ENCODE peak calls at places on chromosomes 16 and 17, in ten cellular contexts. D, H, Z, N, E, P, C, Q, G and I are unnamed samples.

GRCh38 chr16:67483731-67484525 is 581 bp upstream of the AGRP start:
- DNase-seq in D (no peak), H (no peak), Z (no peak), N (no peak), E (no peak), P (no peak), C (peak; percentile 24), Q (no peak), G (no peak), I (no peak)

GRCh38 chr17:17750881-17751280 is 69.6 kb downstream of the RAI1 start:
- DNase-seq in D (no peak), H (peak; percentile 54), Z (no peak), N (no peak), E (peak; percentile 79), P (peak; percentile 65), C (no peak), Q (no peak), G (no peak), I (no peak)

GRCh38 chr16:25174285-25174684 is 42.5 kb upstream of the AQP8 start:
- DNase-seq in D (no peak), H (no peak), Z (no peak), N (no peak), E (no peak), P (no peak), C (no peak), Q (no peak), G (no peak), I (no peak)

GRCh38 chr17:40597168-40598020 is 32.1 kb upstream of the CCR7 start:
- DNase-seq in D (no peak), H (no peak), Z (no peak), N (no peak), E (no peak), P (no peak), C (no peak), Q (no peak), G (no peak), I (peak; percentile 52)

GRCh38 chr17:62064791-62065563 is at the start of gene MED13:
- DNase-seq in D (peak; percentile 84), H (peak; percentile 53), Z (peak; percentile 81), N (peak; percentile 89), E (peak; percentile 42), P (peak; percentile 79), C (peak; percentile 19), Q (peak; percentile 62), G (peak; percentile 73), I (no peak)

GRCh38 chr17:79568661-79569060 is 42.2 kb downstream of the RBFOX3 start:
- DNase-seq in D (peak; percentile 16), H (no peak), Z (no peak), N (no peak), E (no peak), P (no peak), C (no peak), Q (no peak), G (no peak), I (no peak)

GRCh38 chr17:32502013-32502412 is 15.2 kb downstream of the CDK5R1 start:
- DNase-seq in D (no peak), H (no peak), Z (no peak), N (no peak), E (no peak), P (no peak), C (no peak), Q (no peak), G (no peak), I (no peak)

GRCh38 chr16:83296505-83296904 is 511.3 kb upstream of the HSBP1 start:
- DNase-seq in D (no peak), H (no peak), Z (no peak), N (no peak), E (no peak), P (no peak), C (no peak), Q (no peak), G (no peak), I (no peak)

GRCh38 chr17:40457369-40457768 is 14.1 kb downstream of the IGFBP4 start:
- DNase-seq in D (no peak), H (no peak), Z (no peak), N (no peak), E (no peak), P (no peak), C (no peak), Q (no peak), G (no peak), I (no peak)

GRCh38 chr17:19897108-19897854 is 29.5 kb upstream of the ULK2 start:
- DNase-seq in D (peak; percentile 65), H (no peak), Z (peak; percentile 49), N (peak; percentile 43), E (no peak), P (peak; percentile 30), C (no peak), Q (no peak), G (peak; percentile 43), I (no peak)

GRCh38 chr17:47830991-47831933 is at the start of the genes LRRC46 and MRPL10:
- DNase-seq in D (peak; percentile 96), H (peak; percentile 90), Z (peak; percentile 92), N (peak; percentile 93), E (peak; percentile 90), P (peak; percentile 95), C (peak; percentile 90), Q (peak; percentile 88), G (peak; percentile 95), I (peak; percentile 94)

GRCh38 chr17:1027044-1027443 is 30.1 kb downstream of the TIMM22 start:
- DNase-seq in D (no peak), H (no peak), Z (no peak), N (no peak), E (no peak), P (no peak), C (no peak), Q (no peak), G (no peak), I (no peak)
- H3K27ac ChIP-seq in D (no peak overlapping the region), H (no peak overlapping the region), Z (no peak overlapping the region), N (no peak overlapping the region), E (no peak overlapping the region), P (no peak overlapping the region), C (no peak overlapping the region), Q (peak overlapping the region; percentile 82), G (no peak overlapping the region), I (peak overlapping the region; percentile 20)

DNA sequence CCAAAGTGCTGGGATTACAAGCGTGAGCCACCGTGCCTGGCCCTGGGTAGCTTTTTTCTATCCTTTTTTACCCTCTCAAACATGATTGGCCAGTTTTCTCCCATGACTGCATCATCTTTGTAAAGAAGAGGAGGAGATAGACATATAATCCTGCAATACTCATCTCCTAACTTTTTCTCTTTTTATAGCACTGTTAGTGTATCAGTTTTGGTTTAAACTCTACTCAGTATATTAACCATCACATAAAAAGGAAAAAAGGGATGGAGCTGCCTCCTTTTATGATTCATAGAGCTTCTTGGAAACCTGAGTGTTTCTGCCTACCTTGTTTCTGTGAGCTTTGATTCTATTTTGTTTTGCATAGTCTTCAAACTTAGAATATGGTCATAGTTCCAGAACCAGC is 12.0 kb upstream of the TMEM106A start:
- DNase-seq in D (no peak), H (no peak), Z (no peak), N (no peak), E (no peak), P (no peak), C (no peak), Q (no peak), G (no peak), I (no peak)
- H3K27ac ChIP-seq in D (no peak overlapping the region), H (no peak overlapping the region), Z (no peak overlapping the region), N (no peak overlapping the region), E (no peak overlapping the region), P (no peak overlapping the region), C (no peak overlapping the region), Q (no peak overlapping the region), G (no peak overlapping the region), I (no peak overlapping the region)

DNA sequence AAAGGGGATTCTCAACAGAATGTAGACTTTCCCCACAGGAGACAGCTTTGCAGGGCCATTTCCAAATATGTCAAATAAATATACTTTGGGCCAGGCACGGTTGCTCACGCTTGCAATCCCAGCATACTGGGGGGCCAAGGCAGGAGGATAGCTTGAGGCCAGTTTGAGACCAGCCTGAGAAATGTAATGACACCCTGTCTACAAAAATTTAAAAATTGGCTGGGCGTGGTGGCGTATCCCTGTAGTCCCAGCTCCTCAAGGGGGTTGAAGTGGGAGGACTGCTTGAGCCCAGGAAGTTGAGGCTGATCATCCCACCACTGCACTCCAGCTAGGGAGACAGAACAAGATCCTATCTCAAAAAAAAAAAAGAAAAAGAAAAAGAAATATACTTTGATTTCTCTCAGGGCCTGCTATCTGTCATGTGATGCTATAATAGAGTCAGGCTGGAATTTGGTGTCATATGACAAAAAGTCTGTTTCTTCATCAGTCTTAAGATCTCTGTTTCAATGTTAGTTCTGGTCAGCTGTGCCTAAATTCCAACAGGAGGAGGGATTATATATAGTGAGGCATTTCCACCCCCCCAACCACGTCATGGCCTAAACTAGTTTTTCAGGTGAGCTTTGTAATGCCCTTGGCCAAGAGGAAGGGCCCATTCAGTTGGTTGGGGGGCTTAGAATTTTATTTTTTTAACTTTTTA is 4.3 kb upstream of the ZDHHC7 start:
- DNase-seq in D (peak; percentile 15), H (no peak), Z (no peak), N (no peak), E (no peak), P (no peak), C (peak; percentile 48), Q (no peak), G (no peak), I (no peak)
- H3K27ac ChIP-seq in D (no peak overlapping the region), H (no peak overlapping the region), Z (no peak overlapping the region), N (no peak overlapping the region), E (no peak overlapping the region), P (peak overlapping the region; percentile 40), C (peak overlapping the region; percentile 23), Q (no peak overlapping the region), G (no peak overlapping the region), I (no peak overlapping the region)

GRCh38 chr17:29588017-29588557 is 1.4 kb downstream of the GIT1 start:
- DNase-seq in D (no peak), H (no peak), Z (no peak), N (no peak), E (no peak), P (no peak), C (no peak), Q (no peak), G (peak; percentile 28), I (no peak)
- H3K27ac ChIP-seq in D (peak overlapping the region; percentile 80), H (peak overlapping the region; percentile 47), Z (peak overlapping the region; percentile 78), N (peak overlapping the region; percentile 47), E (peak overlapping the region; percentile 47), P (peak overlapping the region; percentile 92), C (peak overlapping the region; percentile 59), Q (peak overlapping the region; percentile 78), G (peak overlapping the region; percentile 94), I (peak overlapping the region; percentile 80)